ENCODE peak calls at places on chromosomes 1 and 21, in nine cellular contexts. R is cardiac fibroblast, D is C1 segment of cervical spinal cord, P is dorsolateral prefrontal cortex, C is left cardiac atrium, H is Calu3, L is iPS-NIHi11, G is progenitor cell of endocrine pancreas, E is mucosa of gallbladder. I is an unnamed sample.

GRCh38 chr21:45351526-45352275 is 53.3 kb upstream of the COL18A1 start:
- DNase-seq in R (no peak), D (no peak), P (no peak), C (peak; percentile 25), H (no peak), L (no peak), G (no peak), E (no peak), I (no peak)

GRCh38 chr1:95368178-95368577 is 134.2 kb downstream of the RWDD3 start:
- DNase-seq in R (no peak), D (no peak), P (no peak), C (no peak), H (no peak), L (no peak), G (no peak), E (no peak), I (no peak)

GRCh38 chr1:36807262-36807661 is 227.1 kb downstream of the GRIK3 start:
- DNase-seq in R (no peak), D (no peak), P (no peak), C (no peak), H (no peak), L (no peak), G (no peak), E (peak; percentile 16), I (no peak)

GRCh38 chr1:86828024-86828423 is 85.9 kb downstream of the SELENOF start:
- DNase-seq in R (no peak), D (no peak), P (no peak), C (no peak), H (no peak), L (no peak), G (no peak), E (no peak), I (no peak)

GRCh38 chr1:8477199-8477982 is 159.5 kb downstream of the SLC45A1 start:
- DNase-seq in R (peak; percentile 28), D (no peak), P (no peak), C (no peak), H (no peak), L (no peak), G (no peak), E (no peak), I (no peak)

GRCh38 chr1:150546294-150546937 is 2.8 kb upstream of the ADAMTSL4 start:
- DNase-seq in R (no peak), D (no peak), P (no peak), C (no peak), H (no peak), L (no peak), G (no peak), E (no peak), I (no peak)

GRCh38 chr1:203528098-203528497 is 34.1 kb downstream of the OPTC start:
- DNase-seq in R (no peak), D (no peak), P (no peak), C (no peak), H (no peak), L (no peak), G (no peak), E (no peak), I (no peak)

GRCh38 chr1:9659328-9659727 is 7.8 kb downstream of the PIK3CD start:
- DNase-seq in R (peak; percentile 80), D (no peak), P (no peak), C (peak; percentile 34), H (no peak), L (no peak), G (no peak), E (no peak), I (no peak)

GRCh38 chr1:79373481-79374132 is 367.1 kb upstream of the ADGRL4 start:
- DNase-seq in R (peak; percentile 59), D (no peak), P (no peak), C (peak; percentile 23), H (no peak), L (peak; percentile 13), G (no peak), E (peak; percentile 56), I (no peak)

GRCh38 chr1:163231385-163231784 is 28.7 kb upstream of the RGS5 start:
- DNase-seq in R (peak; percentile 80), D (no peak), P (no peak), C (no peak), H (no peak), L (no peak), G (no peak), E (no peak), I (no peak)

GRCh38 chr1:162145966-162146696 is 76.6 kb downstream of the NOS1AP start:
- DNase-seq in R (no peak), D (no peak), P (no peak), C (no peak), H (no peak), L (peak; percentile 35), G (no peak), E (no peak), I (no peak)

GRCh38 chr21:46504681-46505080 is 46.0 kb downstream of the DIP2A start:
- DNase-seq in R (no peak), D (no peak), P (no peak), C (no peak), H (no peak), L (no peak), G (no peak), E (no peak), I (no peak)

GRCh38 chr21:28482657-28483056 is 510.0 kb downstream of the LTN1 start:
- DNase-seq in R (no peak), D (no peak), P (no peak), C (no peak), H (no peak), L (no peak), G (no peak), E (no peak), I (no peak)

GRCh38 chr1:169595764-169596711 is 9.8 kb upstream of the F5 start:
- DNase-seq in R (peak; percentile 41), D (no peak), P (no peak), C (no peak), H (peak; percentile 36), L (peak; percentile 65), G (peak; percentile 41), E (peak; percentile 26), I (no peak)

GRCh38 chr1:228869312-228869824 is 134.1 kb downstream of the RHOU start:
- DNase-seq in R (no peak), D (no peak), P (no peak), C (no peak), H (no peak), L (no peak), G (no peak), E (no peak), I (no peak)

GRCh38 chr1:91124290-91124975 is 102.6 kb upstream of the ZNF644 start:
- DNase-seq in R (no peak), D (no peak), P (no peak), C (no peak), H (no peak), L (no peak), G (no peak), E (no peak), I (no peak)

GRCh38 chr1:59674605-59675004 is 140.1 kb upstream of the HOOK1 start:
- DNase-seq in R (peak; percentile 84), D (no peak), P (no peak), C (no peak), H (peak; percentile 33), L (no peak), G (no peak), E (peak; percentile 24), I (no peak)

GRCh38 chr1:209029737-209030136 is 553.8 kb upstream of the CAMK1G start:
- DNase-seq in R (peak; percentile 2), D (no peak), P (no peak), C (no peak), H (no peak), L (no peak), G (no peak), E (no peak), I (no peak)

GRCh38 chr1:184289825-184290550 is 96.8 kb upstream of the C1orf21 start:
- DNase-seq in R (no peak), D (no peak), P (no peak), C (no peak), H (no peak), L (no peak), G (no peak), E (no peak), I (no peak)

GRCh38 chr1:164648211-164649080 is 89.5 kb downstream of the PBX1 start:
- DNase-seq in R (no peak), D (no peak), P (no peak), C (no peak), H (no peak), L (no peak), G (no peak), E (no peak), I (no peak)

GRCh38 chr21:44934276-44934675 is 5.6 kb upstream of the SLX9 start:
- DNase-seq in R (no peak), D (no peak), P (no peak), C (no peak), H (no peak), L (no peak), G (no peak), E (no peak), I (no peak)

GRCh38 chr1:59057211-59057694 is 239.6 kb upstream of the FGGY start:
- DNase-seq in R (peak; percentile 99), D (no peak), P (no peak), C (peak; percentile 76), H (peak; percentile 46), L (peak; percentile 40), G (no peak), E (peak; percentile 70), I (peak; percentile 65)

GRCh38 chr1:21863981-21864380 is 51.9 kb downstream of the LDLRAD2 start:
- DNase-seq in R (no peak), D (no peak), P (no peak), C (no peak), H (no peak), L (no peak), G (no peak), E (no peak), I (no peak)

GRCh38 chr1:199272107-199272506 is 633.3 kb downstream of the PTPRC start:
- DNase-seq in R (peak; percentile 95), D (no peak), P (no peak), C (no peak), H (peak; percentile 14), L (no peak), G (no peak), E (no peak), I (no peak)

I was measured in left colon.